ENCODE peak calls at places on chromosomes 16 and 17, in four cellular contexts. L is stimulated activated CD4-positive, alpha-beta T cell treated with anti-CD3 and anti-CD28 coated beads, Interleukin-2, amount 100 ng/mL, for 48 hours; D is RPMI7951; Z is colonic mucosa. X is an unnamed sample.

GRCh38 chr16:12685806-12686205 is 117.9 kb downstream of the CPPED1 start:
- DNase-seq in L (no peak), Z (no peak), D (no peak), X (no peak)

GRCh38 chr17:77681820-77682219 is 276.7 kb upstream of the TNRC6C start:
- DNase-seq in L (no peak), Z (peak; percentile 34), D (peak; percentile 26), X (no peak)

GRCh38 chr16:27464663-27465482 is 62.9 kb downstream of the IL21R start:
- DNase-seq in Z (no peak), D (no peak), L (no peak), X (no peak)

GRCh38 chr17:17972952-17973254 is 241 bp downstream of the DRC3 start:
- DNase-seq in L (no peak), D (no peak), Z (no peak), X (no peak)

GRCh38 chr16:88651276-88651988 is 579 bp upstream of the CYBA start:
- DNase-seq in L (peak; percentile 65), D (no peak), Z (peak; percentile 70), X (peak; percentile 59)

GRCh38 chr17:28482551-28483199 is 9.2 kb downstream of the SLC13A2 start:
- DNase-seq in Z (peak; percentile 85), D (no peak), L (no peak), X (no peak)

GRCh38 chr16:82657239-82657638 is 30.5 kb downstream of the CDH13 start:
- DNase-seq in L (no peak), D (peak; percentile 45), Z (no peak), X (no peak)

GRCh38 chr17:5194346-5194745 is 2.7 kb upstream of the ZNF594 start:
- DNase-seq in Z (no peak), D (no peak), L (no peak), X (no peak)

GRCh38 chr17:80364091-80364691 is 50.8 kb upstream of the ENDOV start:
- DNase-seq in D (no peak), L (no peak), Z (no peak), X (no peak)

GRCh38 chr16:4351880-4352279 is 759 bp upstream of the PAM16 start:
- DNase-seq in D (no peak), Z (no peak), L (no peak), X (no peak)

GRCh38 chr16:22186517-22186916 is 19.6 kb upstream of the EEF2K start:
- DNase-seq in L (no peak), Z (no peak), D (no peak), X (no peak)

GRCh38 chr17:43701318-43701743 is 39.6 kb upstream of the MEOX1 start:
- DNase-seq in Z (no peak), L (peak; percentile 43), D (peak; percentile 92), X (peak; percentile 91)

GRCh38 chr17:77209330-77209748 is 68.6 kb downstream of the SEC14L1 start:
- DNase-seq in D (no peak), L (no peak), Z (no peak), X (no peak)

GRCh38 chr16:10579965-10580918 is at the start of gene EMP2:
- DNase-seq in L (no peak), D (peak; percentile 76), Z (peak; percentile 88), X (peak; percentile 55)

GRCh38 chr16:79154081-79154480 is 446.5 kb downstream of the MAF start:
- DNase-seq in D (no peak), L (no peak), Z (no peak), X (no peak)

GRCh38 chr17:16285646-16286008 is 67.6 kb downstream of the CENPV start:
- DNase-seq in L (no peak), Z (no peak), D (no peak), X (no peak)

GRCh38 chr17:21756856-21757619 is 64.7 kb downstream of the KCNJ18 start:
- DNase-seq in L (no peak), Z (no peak), D (no peak), X (peak; percentile 8)

GRCh38 chr17:4476512-4477070 is 22.1 kb upstream of the SPNS2 start:
- DNase-seq in Z (peak; percentile 74), L (no peak), D (no peak), X (peak; percentile 51)

GRCh38 chr17:64648234-64648633 is 13.9 kb downstream of the SMURF2 start:
- DNase-seq in L (no peak), D (no peak), Z (no peak), X (no peak)

GRCh38 chr17:38742431-38743308 is 5.5 kb downstream of the PCGF2 start:
- DNase-seq in Z (peak; percentile 90), D (peak; percentile 28), L (no peak), X (no peak)

GRCh38 chr17:16989230-16989952 is 17.5 kb upstream of the TNFRSF13B start:
- DNase-seq in Z (peak; percentile 56), L (no peak), D (peak; percentile 24), X (no peak)

GRCh38 chr17:72539981-72540897 is 419.4 kb downstream of the SOX9 start:
- DNase-seq in L (peak; percentile 75), D (peak; percentile 78), Z (peak; percentile 81), X (peak; percentile 66)

GRCh38 chr17:19305261-19305660 is 57.3 kb downstream of the B9D1 start:
- DNase-seq in Z (no peak), L (no peak), D (no peak), X (no peak)

GRCh38 chr16:26667271-26667703 is 399.4 kb upstream of the C16orf82 start:
- DNase-seq in Z (no peak), D (no peak), L (no peak), X (no peak)

GRCh38 chr17:63425478-63425877 is 20.6 kb downstream of the CYB561 start:
- DNase-seq in D (peak; percentile 65), L (peak; percentile 63), Z (peak; percentile 84), X (peak; percentile 75)

GRCh38 chr17:48816774-48817590 is at the start of gene TTLL6:
- DNase-seq in D (peak; percentile 87), L (peak; percentile 57), Z (peak; percentile 96), X (peak; percentile 80)

GRCh38 chr17:45160505-45161287 is 979 bp upstream of the HEXIM2 start:
- DNase-seq in D (peak; percentile 56), Z (peak; percentile 73), L (peak; percentile 39), X (peak; percentile 54)

GRCh38 chr17:19387921-19388521 is 1.0 kb upstream of the MFAP4 start:
- DNase-seq in L (no peak), D (peak; percentile 58), Z (no peak), X (no peak)

GRCh38 chr16:85384831-85385462 is 228.2 kb upstream of the GSE1 start:
- DNase-seq in D (no peak), L (no peak), Z (peak; percentile 83), X (no peak)

GRCh38 chr16:80614908-80615696 is 74.3 kb downstream of the DYNLRB2 start:
- DNase-seq in D (peak; percentile 62), Z (no peak), L (no peak), X (peak; percentile 95)

GRCh38 chr17:6218333-6218732 is 148.2 kb downstream of the WSCD1 start:
- DNase-seq in D (no peak), L (no peak), Z (no peak), X (no peak)

GRCh38 chr17:73693016-73693545 is 48.8 kb upstream of the SDK2 start:
- DNase-seq in L (no peak), Z (no peak), D (no peak), X (no peak)

GRCh38 chr17:7858487-7858832 is 657 bp downstream of the CYB5D1 start:
- DNase-seq in Z (peak; percentile 48), L (no peak), D (peak; percentile 58), X (no peak)

GRCh38 chr16:72092832-72093447 is 480 bp downstream of the TXNL4B start:
- DNase-seq in D (peak; percentile 73), Z (peak; percentile 44), L (no peak), X (peak; percentile 75)

GRCh38 chr16:51147776-51148673 is 3.0 kb downstream of the SALL1 start:
- DNase-seq in D (no peak), Z (no peak), L (no peak), X (peak; percentile 21)

GRCh38 chr16:3530371-3530914 is 29.6 kb downstream of the CLUAP1 start:
- DNase-seq in D (no peak), Z (no peak), L (no peak), X (no peak)

GRCh38 chr16:55367301-55367745 is 43.3 kb downstream of the IRX6 start:
- DNase-seq in Z (no peak), L (no peak), D (no peak), X (no peak)

GRCh38 chr16:89536886-89537548 is 23.5 kb upstream of the RPL13 start:
- DNase-seq in Z (no peak), L (no peak), D (no peak), X (no peak)

GRCh38 chr16:86580063-86580797 is 1.9 kb downstream of the FOXL1 start:
- DNase-seq in Z (no peak), D (no peak), L (no peak), X (no peak)

X was measured in A172.